ENCODE peak calls at places on chromosomes 5 and 9, in four cellular contexts. H is IMR-90, L is mesendoderm, U is neuronal stem cell. Q is an unnamed sample.

GRCh38 chr9:128902351-128903078 is 18.3 kb upstream of the PHYHD1 start:
- DNase-seq in H (no peak), L (no peak), U (no peak), Q (no peak)

GRCh38 chr9:29006603-29007002 is 1433.3 kb upstream of the C9orf72 start:
- DNase-seq in H (no peak), L (no peak), U (no peak), Q (no peak)

GRCh38 chr5:38207343-38207742 is 51.0 kb upstream of the EGFLAM start:
- DNase-seq in U (no peak), H (peak), L (peak), Q (no peak)

GRCh38 chr9:98569070-98569469 is 139.7 kb downstream of the GABBR2 start:
- DNase-seq in U (no peak), H (no peak), L (no peak), Q (no peak)

GRCh38 chr9:99485461-99485860 is 263.4 kb downstream of the SEC61B start:
- DNase-seq in U (no peak), L (no peak), H (peak), Q (no peak)

GRCh38 chr5:95595289-95595931 is 24.5 kb upstream of the GPR150 start:
- DNase-seq in L (no peak), H (no peak), U (no peak), Q (no peak)

GRCh38 chr9:126507318-126508109 is 106.2 kb upstream of the LMX1B start:
- DNase-seq in L (no peak), U (no peak), H (no peak), Q (no peak)

GRCh38 chr5:142491260-142491659 is 166.4 kb upstream of the SPRY4 start:
- DNase-seq in H (no peak), L (peak), U (peak), Q (no peak)

GRCh38 chr9:4984171-4984570 is 901 bp upstream of the JAK2 start:
- DNase-seq in H (no peak), L (no peak), U (no peak), Q (no peak)

GRCh38 chr9:90526386-90526785 is 116.2 kb downstream of the DIRAS2 start:
- DNase-seq in H (no peak), U (no peak), L (no peak), Q (no peak)

GRCh38 chr5:96629774-96630173 is 32.4 kb upstream of the CAST start:
- DNase-seq in L (peak), U (no peak), H (peak), Q (no peak)

GRCh38 chr9:121599186-121599871 is 52.1 kb upstream of the DAB2IP start:
- DNase-seq in L (peak), H (peak), U (peak), Q (peak)

GRCh38 chr5:148384389-148384756 is 615 bp downstream of the FBXO38 start:
- DNase-seq in U (no peak), L (peak), H (no peak), Q (no peak)

GRCh38 chr9:37999501-38000189 is 69.4 kb downstream of the SHB start:
- DNase-seq in L (no peak), U (no peak), H (peak), Q (peak)

GRCh38 chr5:157271740-157272271 is 5.9 kb downstream of the CYFIP2 start:
- DNase-seq in U (no peak), H (no peak), L (no peak), Q (no peak)

GRCh38 chr5:6408627-6409446 is 30.5 kb upstream of the MED10 start:
- DNase-seq in U (no peak), L (peak), H (peak), Q (no peak)

GRCh38 chr9:18441245-18441644 is 32.7 kb upstream of the ADAMTSL1 start:
- DNase-seq in L (no peak), U (no peak), H (peak), Q (no peak)

GRCh38 chr9:73270967-73271722 is 119.5 kb downstream of the ANXA1 start:
- DNase-seq in L (no peak), H (peak), U (no peak), Q (peak)

GRCh38 chr5:154542581-154542980 is 64.6 kb upstream of the HAND1 start:
- DNase-seq in H (no peak), L (no peak), U (no peak), Q (no peak)

GRCh38 chr5:137296213-137296702 is 202.9 kb downstream of the SPOCK1 start:
- DNase-seq in U (peak), H (peak), L (no peak), Q (peak)

GRCh38 chr5:3392306-3392939 is 203.2 kb upstream of the IRX1 start:
- DNase-seq in L (no peak), H (no peak), U (no peak), Q (no peak)

GRCh38 chr5:150081541-150082283 is 4.6 kb downstream of the CSF1R start:
- DNase-seq in L (no peak), U (no peak), H (peak), Q (peak)

GRCh38 chr5:69217154-69217731 is 17.4 kb upstream of the CDK7 start:
- DNase-seq in H (no peak), L (no peak), U (peak), Q (peak)

GRCh38 chr9:79574166-79574565 is 2.4 kb downstream of the TLE4 start:
- DNase-seq in H (no peak), L (no peak), U (no peak), Q (no peak)

GRCh38 chr5:169610606-169611005 is 26.5 kb upstream of the DOCK2 start:
- DNase-seq in U (no peak), H (peak), L (no peak), Q (peak)

GRCh38 chr9:135791431-135792267 is 89.7 kb downstream of the KCNT1 start:
- DNase-seq in L (no peak), H (no peak), U (no peak), Q (no peak)

GRCh38 chr5:172905771-172906170 is 53.5 kb upstream of the RPL26L1 start:
- DNase-seq in U (no peak), L (peak), H (no peak), Q (peak)

GRCh38 chr5:72503888-72504491 is 3.2 kb downstream of the ZNF366 start:
- DNase-seq in L (peak), U (no peak), H (peak), Q (peak)

GRCh38 chr5:142215915-142216681 is 107.5 kb downstream of the NDFIP1 start:
- DNase-seq in L (peak), H (peak), U (no peak), Q (no peak)

GRCh38 chr9:4086119-4087088 is 213.5 kb downstream of the GLIS3 start:
- DNase-seq in U (no peak), H (peak), L (no peak), Q (peak)

GRCh38 chr5:176652136-176652535 is 4.9 kb downstream of the TSPAN17 start:
- DNase-seq in U (no peak), L (peak), H (no peak), Q (no peak)

GRCh38 chr9:135146766-135147472 is 59.5 kb downstream of the OLFM1 start:
- DNase-seq in H (no peak), U (no peak), L (no peak), Q (no peak)

GRCh38 chr5:1010181-1010510 is 1.5 kb downstream of the NKD2 start:
- DNase-seq in U (no peak), L (no peak), H (no peak), Q (no peak)

GRCh38 chr5:59069438-59070079 is 486.7 kb downstream of the RAB3C start:
- DNase-seq in U (peak), H (peak), L (peak), Q (no peak)

GRCh38 chr5:113548396-113548795 is 34.9 kb downstream of the YTHDC2 start:
- DNase-seq in H (no peak), U (no peak), L (no peak), Q (no peak)

DNA sequence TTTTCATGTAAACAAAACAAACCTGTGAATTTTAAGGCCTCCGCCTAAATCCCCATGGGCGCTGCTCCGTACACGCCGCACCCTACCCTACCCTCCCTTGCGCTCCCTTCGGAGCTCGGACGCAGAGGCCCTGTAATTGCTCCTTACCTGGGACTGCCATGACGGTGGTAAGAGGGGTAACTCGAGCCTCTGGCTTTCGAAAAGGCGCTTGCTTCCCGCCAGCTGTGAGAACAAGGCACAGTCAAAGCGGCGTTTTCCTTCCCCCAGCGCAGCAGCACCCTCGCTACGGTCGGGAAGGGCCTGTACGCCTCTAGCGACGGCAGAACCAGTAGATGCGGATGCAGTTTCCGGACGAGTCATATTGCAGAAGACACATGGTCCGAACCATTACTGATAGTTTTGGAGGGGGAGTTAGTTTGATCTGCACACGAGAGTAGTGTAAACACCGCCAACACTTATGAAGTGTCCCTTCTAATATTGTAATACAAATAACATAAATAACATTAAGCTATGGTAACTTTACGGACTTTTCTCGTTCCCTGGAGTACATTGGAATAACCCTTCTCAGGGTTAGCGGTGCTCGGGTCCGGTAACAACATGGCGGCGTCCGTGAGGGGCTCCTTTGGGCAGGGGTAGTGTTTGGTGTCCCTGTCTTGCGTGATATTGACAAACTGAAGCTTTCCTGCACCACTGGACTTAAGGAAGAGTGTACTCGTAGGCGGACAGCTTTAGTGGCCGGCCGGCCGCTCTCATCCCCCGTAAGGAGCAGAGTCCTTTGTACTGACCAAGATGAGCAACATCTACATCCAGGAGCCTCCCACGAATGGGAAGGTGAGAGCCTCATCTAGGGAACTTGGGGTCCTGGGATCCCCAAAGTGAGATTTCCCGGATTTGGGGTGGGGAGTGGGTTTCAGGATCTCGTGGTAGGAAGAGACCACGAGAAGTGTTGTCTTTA is at the start of the genes CWC27 and SREK1IP1:
- DNase-seq in L (peak), U (peak), H (peak), Q (peak)
- H3K4ac ChIP-seq in L (peak), U (no peak), H (peak), Q (peak)

DNA sequence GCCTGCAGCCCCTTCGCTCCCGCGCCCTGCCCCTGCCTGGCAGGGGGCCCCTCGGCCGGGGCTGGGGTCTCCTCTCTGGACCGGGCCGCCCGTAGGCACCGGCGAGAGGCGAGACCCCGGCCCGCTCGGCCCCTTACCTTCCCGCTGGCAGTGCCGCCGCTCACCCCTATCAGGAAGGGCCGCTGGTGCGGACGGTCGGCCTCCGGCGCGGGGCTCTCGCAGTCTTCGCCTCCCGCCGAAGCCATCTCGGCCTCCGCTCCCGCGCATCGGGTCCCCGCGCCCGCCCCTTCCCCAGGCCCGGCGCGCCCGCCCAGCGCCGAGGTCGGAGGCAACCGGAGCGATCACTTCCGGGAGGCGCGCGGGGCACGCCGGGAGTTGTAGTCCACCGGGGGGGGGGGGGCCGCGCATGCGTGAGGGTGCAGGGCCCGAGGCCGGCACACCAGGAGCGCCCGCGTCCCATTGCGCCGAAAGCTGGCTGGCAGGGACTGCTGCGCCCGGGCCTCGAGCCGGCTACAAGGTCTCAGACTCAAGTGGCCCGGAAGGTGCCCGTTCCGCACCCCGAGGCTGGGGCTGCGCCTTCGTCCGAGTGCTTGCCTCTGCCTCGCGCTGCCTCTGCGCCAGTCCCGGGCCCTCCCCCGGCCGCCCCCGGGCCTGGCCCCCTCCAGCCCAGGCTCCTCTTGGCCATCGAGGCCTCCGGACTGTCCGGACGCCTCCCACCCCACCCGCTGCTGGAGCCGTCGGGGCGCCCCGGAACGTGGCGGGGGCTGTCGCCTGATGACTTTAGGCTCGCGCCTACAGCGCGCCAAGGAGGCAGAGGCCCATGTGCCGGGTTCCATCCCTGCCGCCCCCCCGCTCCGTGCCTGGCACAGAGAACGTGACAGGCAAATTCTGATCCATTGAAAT is at the start of gene UCK1:
- DNase-seq in L (peak), U (peak), H (peak), Q (peak)
- H3K4ac ChIP-seq in L (peak), U (peak), H (peak), Q (peak)

GRCh38 chr5:56849671-56850070 is 34.3 kb downstream of the MAP3K1 start:
- DNase-seq in L (no peak), H (no peak), U (no peak), Q (no peak)

GRCh38 chr5:56850423-56850822 is 35.1 kb downstream of the MAP3K1 start:
- DNase-seq in L (no peak), H (no peak), U (no peak), Q (no peak)

GRCh38 chr5:56852228-56853000 is 37.1 kb downstream of the MAP3K1 start:
- DNase-seq in H (peak), U (no peak), L (no peak), Q (no peak)

GRCh38 chr5:56853710-56854109 is 38.4 kb downstream of the MAP3K1 start:
- DNase-seq in L (no peak), H (no peak), U (no peak), Q (no peak)

DNA sequence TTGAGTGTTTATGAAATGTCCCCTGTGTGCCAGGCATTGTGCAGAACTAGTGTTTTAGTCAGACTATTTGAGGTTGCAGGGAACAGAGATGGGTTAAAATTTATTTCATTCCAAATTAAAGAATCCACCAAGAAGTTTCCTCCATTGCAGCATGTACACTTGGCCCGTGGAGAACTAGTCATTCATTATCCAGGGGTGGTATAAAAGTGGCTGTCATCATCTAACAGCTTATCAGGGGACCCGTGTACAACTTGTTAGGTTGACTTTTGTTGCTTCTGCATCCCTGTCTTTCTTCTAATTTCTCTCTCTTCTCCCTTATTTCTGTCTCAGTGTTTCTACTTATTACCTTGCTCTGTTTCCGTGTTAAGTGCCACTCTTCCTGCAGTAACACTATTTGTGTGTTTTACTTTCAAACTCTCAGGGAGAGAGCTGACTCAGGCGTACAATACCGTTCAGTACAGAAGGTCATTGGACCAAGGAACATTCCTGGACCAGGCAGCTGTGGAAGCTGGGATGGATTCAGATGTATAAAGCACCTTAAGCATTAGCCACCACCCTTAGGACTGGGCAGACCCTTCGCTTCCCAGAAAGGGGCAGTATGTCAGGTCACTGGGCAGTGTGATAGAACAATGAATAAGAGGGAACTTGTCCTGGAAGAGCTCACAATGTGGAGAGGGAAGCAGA is 36.1 kb downstream of the MAP3K1 start:
- DNase-seq in U (no peak), L (no peak), H (peak), Q (no peak)
- H3K4ac ChIP-seq in U (no peak), L (no peak), H (peak), Q (no peak)

DNA sequence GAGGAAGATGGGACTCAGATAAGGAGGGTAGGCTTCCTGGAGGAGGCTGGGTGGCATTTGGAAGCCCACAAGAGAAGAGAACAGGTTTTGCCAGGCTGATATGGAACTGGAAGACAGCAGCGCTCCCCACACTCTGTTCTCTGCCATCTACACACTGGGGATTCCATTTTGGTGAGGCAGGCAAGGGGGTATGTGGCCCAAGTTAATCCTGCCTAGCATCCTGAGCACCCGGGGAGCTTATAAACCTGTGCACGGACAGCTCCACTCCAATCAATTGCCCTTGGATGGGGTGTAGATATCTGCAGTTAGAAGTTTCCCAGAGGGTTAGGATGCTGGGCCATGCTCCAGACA is 158.8 kb downstream of the MACROH2A1 start:
- DNase-seq in L (no peak), U (no peak), H (no peak), Q (no peak)
- H3K4ac ChIP-seq in L (no peak), U (no peak), H (peak), Q (no peak)

GRCh38 chr9:108351571-108351970 is 504.2 kb downstream of the ACTL7B start:
- DNase-seq in L (no peak), H (no peak), U (no peak), Q (no peak)
- H3K4ac ChIP-seq in L (no peak), H (no peak), U (no peak), Q (no peak)

GRCh38 chr5:152260940-152261339 is 144.1 kb downstream of the NMUR2 start:
- DNase-seq in U (no peak), L (no peak), H (no peak), Q (no peak)

GRCh38 chr5:152255411-152255810 is 149.7 kb downstream of the NMUR2 start:
- DNase-seq in L (no peak), H (no peak), U (no peak), Q (no peak)

GRCh38 chr5:152259702-152260101 is 145.4 kb downstream of the NMUR2 start:
- DNase-seq in L (peak), H (no peak), U (no peak), Q (no peak)

GRCh38 chr5:152256580-152256979 is 148.5 kb downstream of the NMUR2 start:
- DNase-seq in U (no peak), L (no peak), H (no peak), Q (no peak)
- H3K4ac ChIP-seq in U (no peak), L (no peak), H (no peak), Q (no peak)

GRCh38 chr9:93126151-93126781 is 7.8 kb downstream of the NINJ1 start:
- DNase-seq in U (no peak), H (no peak), L (no peak), Q (no peak)

GRCh38 chr9:93128011-93128714 is 5.9 kb downstream of the NINJ1 start:
- DNase-seq in U (no peak), H (no peak), L (no peak), Q (no peak)

GRCh38 chr9:93125331-93125894 is 8.6 kb downstream of the NINJ1 start:
- DNase-seq in L (no peak), U (no peak), H (no peak), Q (no peak)

GRCh38 chr9:93127395-93127911 is 6.6 kb downstream of the NINJ1 start:
- DNase-seq in H (no peak), L (no peak), U (no peak), Q (no peak)

GRCh38 chr9:93126825-93127368 is 7.2 kb downstream of the NINJ1 start:
- DNase-seq in L (peak), H (no peak), U (no peak), Q (no peak)
- H3K4ac ChIP-seq in L (no peak), H (no peak), U (no peak), Q (no peak)

DNA sequence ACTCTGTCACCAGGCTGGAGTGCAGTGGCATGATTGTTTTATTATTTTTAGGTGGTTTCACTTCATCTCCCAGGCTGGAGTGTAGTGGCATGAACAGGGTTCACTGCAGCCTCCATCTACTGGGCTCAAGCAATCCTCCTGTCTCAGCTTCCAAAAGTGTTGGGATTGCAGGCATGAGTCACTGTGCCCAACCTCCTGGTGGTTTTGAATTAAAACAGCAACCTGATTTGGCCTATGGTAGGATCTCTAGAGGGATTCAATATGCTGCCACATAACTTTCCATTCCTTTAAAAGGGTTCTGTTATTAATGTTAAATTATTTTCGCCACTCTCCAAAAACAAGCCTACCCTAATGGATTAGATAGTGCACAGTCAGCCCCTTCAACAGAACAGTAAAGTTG is 9.9 kb upstream of the HSPA4 start:
- DNase-seq in U (no peak), H (peak), L (peak), Q (no peak)
- H3K4ac ChIP-seq in U (no peak), H (no peak), L (no peak), Q (no peak)

Q was measured in trophoblast cell.